ENCODE peak calls at places on chromosome 15, in six cellular contexts. P is CD8-positive, alpha-beta T cell; D is naive thymus-derived CD4-positive, alpha-beta T cell; W is body of pancreas; J is H1; E is cardiac muscle cell. K is an unnamed sample. For H3K36me3, the result is how much of the 10 kb centered on the place peaks cover.

GRCh38 chr15:62957130-62957529 is 85.4 kb upstream of the TPM1 start:
- DNase-seq in P (no peak), D (no peak), W (no peak), J (no peak), E (no peak), K (peak)

GRCh38 chr15:95464091-95464888 is 866.2 kb upstream of the NR2F2 start:
- DNase-seq in P (no peak), D (no peak), E (no peak), W (peak), J (no peak), K (no peak)

GRCh38 chr15:60781211-60781713 is 302.3 kb upstream of the ICE2 start:
- DNase-seq in J (no peak), P (no peak), W (no peak), D (no peak), E (no peak), K (peak)

GRCh38 chr15:77410701-77411613 is 8.9 kb downstream of the PEAK1 start:
- DNase-seq in E (no peak), P (no peak), W (no peak), D (no peak), J (no peak), K (no peak)

GRCh38 chr15:97124790-97125189 is 794.3 kb downstream of the NR2F2 start:
- DNase-seq in W (no peak), J (no peak), D (no peak), E (no peak), P (no peak), K (no peak)

GRCh38 chr15:99566157-99566900 is 545 bp downstream of the MEF2A start:
- DNase-seq in J (peak), W (peak), D (peak), P (peak), E (no peak), K (peak)

GRCh38 chr15:89018235-89018634 is 70.0 kb upstream of the ABHD2 start:
- DNase-seq in W (peak), J (no peak), E (peak), P (no peak), D (no peak), K (peak)

GRCh38 chr15:31396881-31397560 is 70.4 kb downstream of the KLF13 start:
- DNase-seq in P (peak), J (peak), W (peak), D (no peak), E (peak), K (peak)

GRCh38 chr15:85685366-85685765 is 109.4 kb downstream of the KLHL25 start:
- DNase-seq in D (no peak), E (no peak), W (no peak), J (no peak), P (no peak), K (no peak)

GRCh38 chr15:63156708-63157065 is 590 bp downstream of the RPS27L start:
- DNase-seq in D (no peak), E (peak), W (peak), J (no peak), P (no peak), K (peak)

GRCh38 chr15:99753066-99753465 is 19.8 kb upstream of the LYSMD4 start:
- DNase-seq in P (no peak), D (no peak), W (no peak), J (no peak), E (no peak), K (no peak)

GRCh38 chr15:38461089-38461833 is 7.3 kb downstream of the FAM98B start:
- DNase-seq in P (no peak), D (no peak), E (peak), J (no peak), W (no peak), K (no peak)

GRCh38 chr15:101459579-101460300 is 29.8 kb downstream of the PCSK6 start:
- DNase-seq in D (no peak), J (no peak), E (no peak), W (no peak), P (no peak), K (no peak)

GRCh38 chr15:88391006-88391405 is 76.2 kb downstream of the MRPL46 start:
- DNase-seq in E (no peak), P (no peak), D (no peak), J (no peak), W (no peak), K (no peak)

GRCh38 chr15:61871926-61872522 is 188.2 kb downstream of the VPS13C start:
- DNase-seq in D (no peak), W (no peak), J (no peak), P (no peak), E (peak), K (no peak)

GRCh38 chr15:75348034-75348562 is 1.3 kb downstream of the NEIL1 start:
- DNase-seq in J (peak), W (no peak), E (peak), D (no peak), P (no peak), K (peak)

GRCh38 chr15:81945014-81945615 is 100.7 kb downstream of the MEX3B start:
- DNase-seq in D (no peak), P (no peak), E (no peak), W (no peak), J (no peak), K (no peak)

GRCh38 chr15:90957105-90957790 is 2.6 kb downstream of the RCCD1 start:
- DNase-seq in P (no peak), E (peak), W (peak), D (no peak), J (peak), K (peak)

GRCh38 chr15:79089331-79089889 is 1.2 kb downstream of the RASGRF1 start:
- DNase-seq in D (no peak), E (no peak), W (no peak), J (peak), P (no peak), K (no peak)

GRCh38 chr15:88480981-88481380 is 13.5 kb downstream of the MRPS11 start:
- DNase-seq in J (no peak), P (no peak), E (no peak), W (no peak), D (no peak), K (no peak)

GRCh38 chr15:26773485-26773877 is 615 bp upstream of the GABRB3 start:
- DNase-seq in P (no peak), W (peak), E (no peak), D (no peak), J (no peak), K (peak)

GRCh38 chr15:95874625-95875024 is 455.9 kb upstream of the NR2F2 start:
- DNase-seq in D (no peak), P (no peak), J (no peak), W (no peak), E (no peak), K (no peak)

GRCh38 chr15:28915041-28915810 is 29.5 kb downstream of the APBA2 start:
- DNase-seq in W (no peak), J (no peak), P (no peak), D (no peak), E (no peak), K (no peak)

GRCh38 chr15:76217029-76217866 is 94.0 kb downstream of the ETFA start:
- DNase-seq in E (peak), P (no peak), W (no peak), D (no peak), J (no peak), K (no peak)

GRCh38 chr15:91537868-91538267 is 315.6 kb upstream of the SLCO3A1 start:
- DNase-seq in E (no peak), D (no peak), P (no peak), J (no peak), W (no peak), K (no peak)

GRCh38 chr15:84588053-84588874 is 12.5 kb upstream of the ZSCAN2 start:
- DNase-seq in P (peak), D (peak), W (peak), E (peak), J (peak), K (peak)

GRCh38 chr15:95843241-95843851 is 487.2 kb upstream of the NR2F2 start:
- DNase-seq in J (no peak), P (no peak), D (no peak), W (no peak), E (peak), K (no peak)

GRCh38 chr15:23035964-23036566 is 3.3 kb downstream of the TUBGCP5 start:
- DNase-seq in J (peak), W (peak), E (peak), P (peak), D (no peak), K (peak)

GRCh38 chr15:63244399-63244798 is 33.0 kb upstream of the APH1B start:
- DNase-seq in D (no peak), W (no peak), E (peak), J (no peak), P (no peak), K (no peak)

GRCh38 chr15:51322622-51323296 is 15.6 kb downstream of the CYP19A1 start:
- DNase-seq in P (no peak), D (no peak), W (peak), E (peak), J (no peak), K (peak)

GRCh38 chr15:42760759-42761158 is 23.8 kb upstream of the CDAN1 start:
- DNase-seq in E (no peak), J (no peak), W (no peak), D (no peak), P (no peak), K (no peak)

GRCh38 chr15:32910839-32911238 is 193.0 kb downstream of the GREM1 start:
- DNase-seq in P (no peak), J (no peak), W (no peak), D (no peak), E (no peak), K (no peak)

GRCh38 chr15:83911345-83911744 is 257.4 kb downstream of the ADAMTSL3 start:
- DNase-seq in E (no peak), J (no peak), D (no peak), P (no peak), W (no peak), K (no peak)

GRCh38 chr15:68228143-68228970 is 1.2 kb downstream of the CLN6 start:
- DNase-seq in P (no peak), W (no peak), D (no peak), E (peak), J (no peak), K (no peak)

GRCh38 chr15:27970661-27971392 is 128.3 kb downstream of the OCA2 start:
- DNase-seq in D (no peak), E (no peak), P (no peak), W (no peak), J (no peak), K (no peak)

GRCh38 chr15:60362318-60363023 is 35.3 kb downstream of the ANXA2 start:
- DNase-seq in P (no peak), D (no peak), J (no peak), E (peak), W (no peak), K (no peak)

GRCh38 chr15:62835762-62836161 is 206.8 kb upstream of the TPM1 start:
- DNase-seq in D (no peak), E (no peak), J (no peak), W (no peak), P (no peak), K (no peak)

GRCh38 chr15:37056168-37056893 is 44.0 kb downstream of the MEIS2 start:
- DNase-seq in P (no peak), J (no peak), W (no peak), E (peak), D (no peak), K (no peak)

GRCh38 chr15:41801850-41802455 is 25.9 kb upstream of the JMJD7 start:
- DNase-seq in J (no peak), D (no peak), E (peak), P (no peak), W (no peak), K (no peak)

GRCh38 chr15:92668086-92668485 is 12.5 kb upstream of the FAM174B start:
- DNase-seq in J (no peak), D (no peak), E (no peak), W (no peak), P (no peak), K (no peak)

GRCh38 chr15:92668620-92669019 is 13.0 kb upstream of the FAM174B start:
- DNase-seq in E (no peak), J (no peak), D (no peak), P (no peak), W (no peak), K (no peak)

GRCh38 chr15:92669432-92669831 is 13.9 kb upstream of the FAM174B start:
- DNase-seq in E (peak), P (no peak), D (no peak), J (no peak), W (no peak), K (no peak)

GRCh38 chr15:92666780-92667179 is 11.2 kb upstream of the FAM174B start:
- DNase-seq in J (no peak), D (no peak), P (no peak), W (peak), E (peak), K (peak)

DNA sequence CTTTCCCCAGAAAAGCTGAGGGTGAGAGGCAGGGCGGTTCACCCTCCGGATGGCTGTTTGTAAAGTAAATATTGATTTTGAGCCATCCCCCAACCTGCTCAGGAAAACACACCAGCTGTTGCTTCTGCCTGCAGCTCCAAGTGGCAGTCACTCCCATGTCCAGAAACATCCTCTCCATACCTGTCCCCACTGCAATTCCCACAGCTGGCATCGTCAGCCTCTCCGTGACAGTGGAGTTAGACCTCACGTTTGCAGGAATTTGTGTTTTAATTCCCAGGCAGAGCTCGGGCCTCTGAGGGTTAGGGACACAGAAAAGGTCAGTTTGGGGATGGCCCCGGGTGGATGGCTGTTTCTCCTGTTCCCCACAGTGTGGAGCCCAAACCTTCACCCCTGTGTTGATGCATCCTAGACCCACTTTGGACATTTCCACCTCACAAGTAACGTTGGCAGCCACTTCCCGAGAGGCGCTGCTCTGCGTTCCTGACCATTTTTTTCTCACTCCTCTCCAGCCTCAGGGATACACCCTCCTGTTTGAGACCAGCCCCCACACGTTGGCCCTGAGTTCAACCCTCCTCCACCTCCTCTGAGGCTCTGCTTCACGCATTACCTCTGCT is 11.8 kb upstream of the FAM174B start:
- DNase-seq in P (no peak), E (peak), J (no peak), W (peak), D (no peak), K (peak)
- H3K27ac ChIP-seq in P (no peak), E (peak), J (no peak), W (peak), D (no peak), K (peak)

GRCh38 chr15:39969871-39970270 is 36.0 kb downstream of the EIF2AK4 start:
- DNase-seq in E (peak), W (peak), J (no peak), D (no peak), P (no peak), K (peak)

GRCh38 chr15:39969002-39969394 is 35.1 kb downstream of the EIF2AK4 start:
- DNase-seq in E (no peak), W (no peak), J (no peak), P (no peak), D (no peak), K (no peak)

GRCh38 chr15:39976291-39977274 is 42.7 kb downstream of the EIF2AK4 start:
- DNase-seq in E (peak), J (peak), P (peak), D (no peak), W (peak), K (peak)

GRCh38 chr15:39979606-39980005 is 45.7 kb downstream of the EIF2AK4 start:
- DNase-seq in P (no peak), J (no peak), W (no peak), E (no peak), D (no peak), K (no peak)

GRCh38 chr15:39974656-39975230 is 40.8 kb downstream of the EIF2AK4 start:
- DNase-seq in E (no peak), D (no peak), W (no peak), P (no peak), J (no peak), K (no peak)
- H3K36me3 ChIP-seq in E (under half), D (under half), W (under half), P (under half), J (half or more), K (under half)

GRCh38 chr15:66655997-66656396 is 46.0 kb upstream of the SMAD6 start:
- DNase-seq in D (no peak), W (no peak), J (no peak), P (no peak), E (no peak), K (no peak)
- H3K27ac ChIP-seq in D (no peak), W (no peak), J (no peak), P (no peak), E (peak), K (no peak)

GRCh38 chr15:72252663-72253299 is 19.6 kb downstream of the PARP6 start:
- DNase-seq in W (no peak), E (no peak), P (no peak), J (no peak), D (no peak), K (no peak)
- H3K36me3 ChIP-seq in W (under half), E (half or more), P (half or more), J (half or more), D (under half), K (half or more)

GRCh38 chr15:49620658-49621326 is at the start of the genes DTWD1 and FAM227B:
- DNase-seq in W (peak), P (peak), E (peak), J (peak), D (peak), K (peak)

GRCh38 chr15:49620174-49620573 is 444 bp downstream of the FAM227B start:
- DNase-seq in E (peak), P (no peak), J (no peak), W (peak), D (no peak), K (no peak)

GRCh38 chr15:49624046-49624445 is 3.2 kb downstream of the DTWD1 start:
- DNase-seq in J (no peak), D (no peak), E (peak), P (no peak), W (no peak), K (no peak)

GRCh38 chr15:49621327-49622210 is 721 bp downstream of the DTWD1 start:
- DNase-seq in E (peak), J (no peak), W (peak), P (no peak), D (no peak), K (no peak)

DNA sequence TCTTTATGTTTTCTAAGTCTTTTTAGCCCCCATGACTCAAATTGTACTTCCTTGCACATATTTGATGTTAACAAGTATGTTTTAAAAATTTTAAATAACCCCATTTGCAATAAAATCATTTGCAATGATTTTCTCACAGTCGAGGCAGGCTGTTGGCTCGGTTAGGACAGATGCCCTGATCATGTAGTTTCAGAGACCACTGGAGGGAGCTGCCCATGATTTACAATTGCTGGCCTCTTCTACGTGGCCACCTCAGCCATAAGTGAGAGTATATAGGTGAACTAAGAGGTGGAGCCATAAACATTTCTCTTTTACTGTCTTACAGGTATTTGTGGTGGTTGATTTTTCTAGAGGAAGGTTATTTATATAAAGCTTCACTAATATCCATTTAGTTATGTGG is 1.7 kb downstream of the DTWD1 start:
- DNase-seq in E (peak), D (no peak), W (peak), P (no peak), J (no peak), K (no peak)
- H3K27ac ChIP-seq in E (no peak), D (no peak), W (peak), P (no peak), J (no peak), K (no peak)

DNA sequence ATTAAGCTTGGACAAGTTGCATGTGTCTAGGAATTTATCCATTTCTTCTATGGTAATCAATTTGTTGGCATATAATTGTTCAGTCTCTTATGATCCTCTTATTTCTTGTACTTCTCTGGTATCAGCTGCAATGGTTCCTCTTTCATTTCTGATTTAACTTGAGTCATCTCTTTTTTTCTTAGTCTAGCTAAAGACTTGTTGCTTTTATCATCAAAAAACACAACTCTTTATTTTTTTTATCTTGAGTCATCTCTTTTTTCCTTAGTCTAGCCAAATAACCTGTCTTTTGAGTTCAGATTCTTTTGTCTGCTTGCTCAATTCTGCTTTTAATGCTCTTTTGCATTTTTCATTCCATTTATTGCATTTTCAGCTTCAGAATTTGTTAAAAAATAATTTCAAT is 37.3 kb downstream of the UBE3A start:
- DNase-seq in W (no peak), E (no peak), D (no peak), P (no peak), J (no peak), K (no peak)
- H3K36me3 ChIP-seq in W (under half), E (under half), D (under half), P (under half), J (under half), K (under half)

DNA sequence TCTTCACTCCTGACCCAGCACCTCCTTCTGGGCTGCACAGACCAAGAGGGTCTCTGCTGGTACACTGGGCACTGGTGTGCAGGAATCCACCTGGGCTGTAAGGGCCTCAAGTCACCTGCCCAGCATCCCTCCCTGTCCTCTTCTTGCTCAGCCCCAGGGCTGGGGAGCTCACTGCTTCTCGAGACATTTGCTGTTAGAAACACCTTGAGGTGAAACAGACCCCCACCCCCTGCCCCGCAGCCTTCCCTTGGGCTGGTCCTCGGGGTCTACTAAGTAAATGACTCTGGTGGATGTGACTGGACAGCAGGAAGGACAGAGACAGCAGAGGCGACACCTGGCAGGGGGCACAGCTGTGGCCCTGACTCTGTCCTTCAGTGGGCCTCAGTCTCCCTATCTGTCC is 29.1 kb downstream of the LOXL1 start:
- DNase-seq in J (no peak), W (no peak), D (no peak), P (no peak), E (no peak), K (no peak)
- H3K27ac ChIP-seq in J (no peak), W (no peak), D (no peak), P (no peak), E (no peak), K (no peak)

DNA sequence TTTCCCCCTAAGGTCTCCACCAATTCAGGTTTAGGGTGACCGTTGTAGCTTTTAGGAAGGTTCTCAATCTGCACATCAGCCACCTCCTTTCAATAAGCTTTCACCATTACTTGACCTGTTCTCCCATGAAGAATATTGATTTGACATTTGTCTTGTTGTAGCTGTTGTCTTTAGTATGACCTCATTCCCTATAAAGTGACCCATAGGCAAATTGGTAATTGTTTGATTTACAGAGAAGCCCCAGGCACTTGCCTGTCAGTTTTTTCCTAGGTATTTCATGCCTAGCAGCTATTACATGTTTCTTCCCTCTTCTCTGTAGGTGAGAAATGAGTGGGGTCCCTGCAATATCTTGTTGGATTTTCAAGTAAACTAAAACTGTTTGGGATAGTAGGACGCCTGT is 36.0 kb downstream of the CHD2 start:
- DNase-seq in E (no peak), W (no peak), D (no peak), J (no peak), P (no peak), K (no peak)
- H3K36me3 ChIP-seq in E (half or more), W (under half), D (half or more), J (half or more), P (half or more), K (under half)